ENCODE peak calls at places on chromosomes 2 and 18, in four cellular contexts. N, H, K and Q are unnamed samples.

GRCh38 chr2:235864746-235865535 is 303.2 kb downstream of the GBX2 start:
- DNase-seq in N (peak), H (no peak), K (no peak), Q (no peak)

GRCh38 chr2:8633186-8633734 is 48.6 kb upstream of the ID2 start:
- DNase-seq in N (no peak), H (no peak), K (no peak), Q (no peak)

GRCh38 chr2:134783912-134784311 is 54.5 kb upstream of the ACMSD start:
- DNase-seq in N (no peak), H (no peak), K (no peak), Q (no peak)

GRCh38 chr2:213166109-213166508 is 14.7 kb upstream of the IKZF2 start:
- DNase-seq in N (no peak), H (no peak), K (no peak), Q (no peak)

GRCh38 chr2:50746526-50746925 is 285.4 kb downstream of the NRXN1 start:
- DNase-seq in N (peak), H (peak), K (peak), Q (peak)

GRCh38 chr2:190571666-190572065 is 37.1 kb upstream of the NEMP2 start:
- DNase-seq in N (no peak), H (no peak), K (no peak), Q (no peak)

GRCh38 chr2:101111917-101112771 is 39.0 kb downstream of the TBC1D8 start:
- DNase-seq in N (no peak), H (peak), K (no peak), Q (no peak)

GRCh38 chr18:51519571-51519970 is 322.1 kb upstream of the MEX3C start:
- DNase-seq in N (no peak), H (no peak), K (no peak), Q (no peak)

GRCh38 chr18:32378705-32379104 is 92.0 kb downstream of the GAREM1 start:
- DNase-seq in N (no peak), H (peak), K (no peak), Q (no peak)

GRCh38 chr2:97951155-97951670 is 44.5 kb downstream of the TMEM131 start:
- DNase-seq in N (no peak), H (no peak), K (no peak), Q (no peak)

GRCh38 chr2:217340899-217341298 is 481.0 kb upstream of the TNP1 start:
- DNase-seq in N (no peak), H (no peak), K (no peak), Q (no peak)

GRCh38 chr2:206989306-206989705 is 50.0 kb downstream of the CPO start:
- DNase-seq in N (peak), H (peak), K (peak), Q (peak)

GRCh38 chr2:9057939-9058761 is 54.7 kb upstream of the MBOAT2 start:
- DNase-seq in N (no peak), H (no peak), K (no peak), Q (no peak)

GRCh38 chr18:23619388-23619873 is 33.1 kb upstream of the NPC1 start:
- DNase-seq in N (peak), H (no peak), K (no peak), Q (no peak)

GRCh38 chr18:69898241-69898861 is 49.3 kb downstream of the CD226 start:
- DNase-seq in N (no peak), H (peak), K (no peak), Q (no peak)

GRCh38 chr2:227471924-227472264 is at the start of gene AGFG1:
- DNase-seq in N (peak), H (peak), K (peak), Q (peak)

DNA sequence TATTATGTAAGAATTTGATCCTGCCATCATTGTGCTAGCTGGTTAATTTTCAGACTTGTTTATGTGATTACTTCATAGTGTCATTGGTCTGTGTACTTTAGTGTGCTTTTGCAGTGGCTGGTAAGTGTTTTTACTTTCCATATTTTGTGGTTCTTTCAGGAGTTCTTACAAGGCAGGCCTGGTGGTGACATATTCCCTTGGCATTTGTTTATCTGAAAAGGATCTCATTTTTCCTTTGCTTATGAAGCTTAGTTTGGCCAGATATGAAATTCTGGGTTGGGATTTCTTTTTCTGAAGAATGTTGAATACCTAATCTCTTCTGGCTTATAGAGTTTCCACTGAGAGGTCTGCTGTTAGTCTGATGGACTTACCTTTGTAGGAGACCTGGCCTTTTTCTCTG is 72.8 kb upstream of the MC4R start:
- DNase-seq in N (no peak), H (no peak), K (no peak), Q (no peak)
- TF ChIP-seq ELF4 in N (no peak), H (no peak), K (no peak), Q (no peak)

GRCh38 chr2:208467564-208467963 is 61.0 kb downstream of the PTH2R start:
- DNase-seq in N (no peak), H (no peak), K (no peak), Q (no peak)

GRCh38 chr2:208464205-208464604 is 57.6 kb downstream of the PTH2R start:
- DNase-seq in N (no peak), H (no peak), K (no peak), Q (no peak)

GRCh38 chr2:208466920-208467298 is 60.3 kb downstream of the PTH2R start:
- DNase-seq in N (no peak), H (no peak), K (no peak), Q (no peak)

GRCh38 chr2:208466133-208466919 is 59.7 kb downstream of the PTH2R start:
- DNase-seq in N (peak), H (peak), K (peak), Q (peak)
- TF ChIP-seq ELF4 in N (no peak), H (no peak), K (no peak), Q (no peak)

GRCh38 chr2:240966906-240967680 is 31.3 kb upstream of the SNED1 start:
- DNase-seq in N (peak), H (peak), K (no peak), Q (no peak)
- TF ChIP-seq ELF4 in N (no peak), H (no peak), K (no peak), Q (no peak)

DNA sequence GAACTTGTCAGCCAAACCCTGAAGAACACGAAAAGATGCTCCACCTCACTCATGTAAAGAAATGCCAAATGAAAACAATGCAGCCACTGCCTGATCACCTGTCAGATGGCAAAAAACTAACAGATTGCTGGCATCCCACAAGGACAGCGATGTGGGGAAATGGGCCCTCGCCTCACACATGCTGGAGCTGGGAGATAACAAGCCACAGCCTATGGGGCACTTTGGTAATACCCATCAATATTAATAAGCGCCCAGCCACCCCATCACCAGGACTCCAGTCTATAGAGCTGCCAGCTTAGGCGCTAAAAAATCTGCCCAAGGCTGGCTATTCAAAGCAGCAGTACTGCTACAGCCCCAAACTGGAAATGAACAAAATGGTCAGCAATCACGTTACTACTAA is 26.9 kb downstream of the TFCP2L1 start:
- DNase-seq in N (no peak), H (no peak), K (no peak), Q (no peak)
- TF ChIP-seq ELF4 in N (no peak), H (no peak), K (no peak), Q (no peak)